ENCODE peak calls at places on chromosomes 16 and 17, in nine cellular contexts. One of them, this sample, is unnamed.

GRCh38 chr16:180921-181667 is 835 bp downstream of the HBQ1 start:
- DNase-seq in ELR: peak
- DNase-seq in activated effector memory CD4-positive, alpha-beta T cell treated with anti-CD3 and anti-CD28 coated beads, Interleukin-2, amount 50 U/mL, for 16 hours: peak
- DNase-seq in H9: peak
- DNase-seq in AG09309: no peak
- DNase-seq in A172: no peak
- DNase-seq in NCI-H1048: no peak
- DNase-seq in NCI-H1105 treated with DMSO at 0.1 percent for 48 hours: peak
- DNase-seq in stimulated activated CD4-positive, alpha-beta T cell treated with anti-CD3 and anti-CD28 coated beads, Interleukin-15, amount 100 ng/mL, for 24 hours: peak
- DNase-seq in this sample: peak

GRCh38 chr16:2829501-2830354 is at the start of gene ZG16B:
- DNase-seq in ELR: no peak
- DNase-seq in stimulated activated CD4-positive, alpha-beta T cell treated with anti-CD3 and anti-CD28 coated beads, Interleukin-15, amount 100 ng/mL, for 24 hours: no peak
- DNase-seq in NCI-H1048: no peak
- DNase-seq in AG09309: no peak
- DNase-seq in H9: no peak
- DNase-seq in A172: peak
- DNase-seq in activated effector memory CD4-positive, alpha-beta T cell treated with anti-CD3 and anti-CD28 coated beads, Interleukin-2, amount 50 U/mL, for 16 hours: no peak
- DNase-seq in NCI-H1105 treated with DMSO at 0.1 percent for 48 hours: no peak
- DNase-seq in this sample: no peak

GRCh38 chr16:11668590-11669379 is 530 bp downstream of the SNN start:
- DNase-seq in AG09309: no peak
- DNase-seq in ELR: no peak
- DNase-seq in H9: no peak
- DNase-seq in NCI-H1105 treated with DMSO at 0.1 percent for 48 hours: no peak
- DNase-seq in stimulated activated CD4-positive, alpha-beta T cell treated with anti-CD3 and anti-CD28 coated beads, Interleukin-15, amount 100 ng/mL, for 24 hours: peak
- DNase-seq in activated effector memory CD4-positive, alpha-beta T cell treated with anti-CD3 and anti-CD28 coated beads, Interleukin-2, amount 50 U/mL, for 16 hours: peak
- DNase-seq in NCI-H1048: no peak
- DNase-seq in A172: no peak
- DNase-seq in this sample: no peak

GRCh38 chr17:13601317-13601775 is 383 bp downstream of the HS3ST3A1 start:
- DNase-seq in A172: no peak
- DNase-seq in stimulated activated CD4-positive, alpha-beta T cell treated with anti-CD3 and anti-CD28 coated beads, Interleukin-15, amount 100 ng/mL, for 24 hours: peak
- DNase-seq in ELR: peak
- DNase-seq in NCI-H1048: no peak
- DNase-seq in AG09309: no peak
- DNase-seq in H9: no peak
- DNase-seq in NCI-H1105 treated with DMSO at 0.1 percent for 48 hours: peak
- DNase-seq in activated effector memory CD4-positive, alpha-beta T cell treated with anti-CD3 and anti-CD28 coated beads, Interleukin-2, amount 50 U/mL, for 16 hours: no peak
- DNase-seq in this sample: no peak

GRCh38 chr16:87653234-87653633 is 50.9 kb downstream of the JPH3 start:
- DNase-seq in NCI-H1105 treated with DMSO at 0.1 percent for 48 hours: no peak
- DNase-seq in A172: no peak
- DNase-seq in ELR: peak
- DNase-seq in H9: no peak
- DNase-seq in stimulated activated CD4-positive, alpha-beta T cell treated with anti-CD3 and anti-CD28 coated beads, Interleukin-15, amount 100 ng/mL, for 24 hours: no peak
- DNase-seq in activated effector memory CD4-positive, alpha-beta T cell treated with anti-CD3 and anti-CD28 coated beads, Interleukin-2, amount 50 U/mL, for 16 hours: no peak
- DNase-seq in AG09309: no peak
- DNase-seq in NCI-H1048: no peak
- DNase-seq in this sample: no peak

GRCh38 chr17:14790518-14790917 is 474.6 kb downstream of the PMP22 start:
- DNase-seq in H9: no peak
- DNase-seq in NCI-H1048: no peak
- DNase-seq in activated effector memory CD4-positive, alpha-beta T cell treated with anti-CD3 and anti-CD28 coated beads, Interleukin-2, amount 50 U/mL, for 16 hours: no peak
- DNase-seq in NCI-H1105 treated with DMSO at 0.1 percent for 48 hours: no peak
- DNase-seq in ELR: no peak
- DNase-seq in A172: no peak
- DNase-seq in stimulated activated CD4-positive, alpha-beta T cell treated with anti-CD3 and anti-CD28 coated beads, Interleukin-15, amount 100 ng/mL, for 24 hours: no peak
- DNase-seq in AG09309: no peak
- DNase-seq in this sample: no peak

GRCh38 chr16:29702307-29702706 is 23.3 kb downstream of the QPRT start:
- DNase-seq in NCI-H1048: no peak
- DNase-seq in activated effector memory CD4-positive, alpha-beta T cell treated with anti-CD3 and anti-CD28 coated beads, Interleukin-2, amount 50 U/mL, for 16 hours: peak
- DNase-seq in AG09309: no peak
- DNase-seq in H9: no peak
- DNase-seq in NCI-H1105 treated with DMSO at 0.1 percent for 48 hours: no peak
- DNase-seq in A172: no peak
- DNase-seq in ELR: no peak
- DNase-seq in stimulated activated CD4-positive, alpha-beta T cell treated with anti-CD3 and anti-CD28 coated beads, Interleukin-15, amount 100 ng/mL, for 24 hours: peak
- DNase-seq in this sample: no peak

GRCh38 chr17:2867441-2868424 is 71.5 kb downstream of the RAP1GAP2 start:
- DNase-seq in stimulated activated CD4-positive, alpha-beta T cell treated with anti-CD3 and anti-CD28 coated beads, Interleukin-15, amount 100 ng/mL, for 24 hours: no peak
- DNase-seq in NCI-H1105 treated with DMSO at 0.1 percent for 48 hours: no peak
- DNase-seq in activated effector memory CD4-positive, alpha-beta T cell treated with anti-CD3 and anti-CD28 coated beads, Interleukin-2, amount 50 U/mL, for 16 hours: no peak
- DNase-seq in H9: peak
- DNase-seq in A172: peak
- DNase-seq in ELR: peak
- DNase-seq in NCI-H1048: no peak
- DNase-seq in AG09309: peak
- DNase-seq in this sample: no peak

GRCh38 chr17:5680766-5681165 is 96.5 kb upstream of the NLRP1 start:
- DNase-seq in activated effector memory CD4-positive, alpha-beta T cell treated with anti-CD3 and anti-CD28 coated beads, Interleukin-2, amount 50 U/mL, for 16 hours: no peak
- DNase-seq in ELR: no peak
- DNase-seq in NCI-H1048: no peak
- DNase-seq in NCI-H1105 treated with DMSO at 0.1 percent for 48 hours: no peak
- DNase-seq in A172: no peak
- DNase-seq in AG09309: no peak
- DNase-seq in stimulated activated CD4-positive, alpha-beta T cell treated with anti-CD3 and anti-CD28 coated beads, Interleukin-15, amount 100 ng/mL, for 24 hours: no peak
- DNase-seq in H9: peak
- DNase-seq in this sample: no peak

GRCh38 chr17:64732336-64733006 is 70.4 kb upstream of the SMURF2 start:
- DNase-seq in NCI-H1105 treated with DMSO at 0.1 percent for 48 hours: no peak
- DNase-seq in NCI-H1048: no peak
- DNase-seq in H9: no peak
- DNase-seq in activated effector memory CD4-positive, alpha-beta T cell treated with anti-CD3 and anti-CD28 coated beads, Interleukin-2, amount 50 U/mL, for 16 hours: no peak
- DNase-seq in ELR: peak
- DNase-seq in stimulated activated CD4-positive, alpha-beta T cell treated with anti-CD3 and anti-CD28 coated beads, Interleukin-15, amount 100 ng/mL, for 24 hours: no peak
- DNase-seq in A172: peak
- DNase-seq in AG09309: no peak
- DNase-seq in this sample: no peak

GRCh38 chr17:17514993-17515920 is 19.1 kb upstream of the RASD1 start:
- DNase-seq in activated effector memory CD4-positive, alpha-beta T cell treated with anti-CD3 and anti-CD28 coated beads, Interleukin-2, amount 50 U/mL, for 16 hours: no peak
- DNase-seq in ELR: peak
- DNase-seq in NCI-H1105 treated with DMSO at 0.1 percent for 48 hours: no peak
- DNase-seq in A172: no peak
- DNase-seq in H9: peak
- DNase-seq in NCI-H1048: no peak
- DNase-seq in stimulated activated CD4-positive, alpha-beta T cell treated with anti-CD3 and anti-CD28 coated beads, Interleukin-15, amount 100 ng/mL, for 24 hours: no peak
- DNase-seq in AG09309: peak
- DNase-seq in this sample: no peak

GRCh38 chr16:68539704-68540370 is 746 bp downstream of the ZFP90 start:
- DNase-seq in A172: peak
- DNase-seq in ELR: peak
- DNase-seq in NCI-H1048: no peak
- DNase-seq in NCI-H1105 treated with DMSO at 0.1 percent for 48 hours: no peak
- DNase-seq in stimulated activated CD4-positive, alpha-beta T cell treated with anti-CD3 and anti-CD28 coated beads, Interleukin-15, amount 100 ng/mL, for 24 hours: peak
- DNase-seq in H9: peak
- DNase-seq in AG09309: no peak
- DNase-seq in activated effector memory CD4-positive, alpha-beta T cell treated with anti-CD3 and anti-CD28 coated beads, Interleukin-2, amount 50 U/mL, for 16 hours: no peak
- DNase-seq in this sample: no peak

GRCh38 chr17:37278247-37278894 is 97.4 kb upstream of the C17orf78 start:
- DNase-seq in ELR: no peak
- DNase-seq in A172: no peak
- DNase-seq in AG09309: no peak
- DNase-seq in stimulated activated CD4-positive, alpha-beta T cell treated with anti-CD3 and anti-CD28 coated beads, Interleukin-15, amount 100 ng/mL, for 24 hours: no peak
- DNase-seq in H9: no peak
- DNase-seq in NCI-H1048: no peak
- DNase-seq in activated effector memory CD4-positive, alpha-beta T cell treated with anti-CD3 and anti-CD28 coated beads, Interleukin-2, amount 50 U/mL, for 16 hours: no peak
- DNase-seq in NCI-H1105 treated with DMSO at 0.1 percent for 48 hours: no peak
- DNase-seq in this sample: no peak

GRCh38 chr17:55660171-55660886 is 62.3 kb downstream of the TMEM100 start:
- DNase-seq in NCI-H1105 treated with DMSO at 0.1 percent for 48 hours: no peak
- DNase-seq in NCI-H1048: no peak
- DNase-seq in H9: no peak
- DNase-seq in activated effector memory CD4-positive, alpha-beta T cell treated with anti-CD3 and anti-CD28 coated beads, Interleukin-2, amount 50 U/mL, for 16 hours: no peak
- DNase-seq in A172: no peak
- DNase-seq in ELR: no peak
- DNase-seq in AG09309: no peak
- DNase-seq in stimulated activated CD4-positive, alpha-beta T cell treated with anti-CD3 and anti-CD28 coated beads, Interleukin-15, amount 100 ng/mL, for 24 hours: no peak
- DNase-seq in this sample: no peak

GRCh38 chr17:47654991-47655390 is 5.3 kb downstream of the KPNB1 start:
- DNase-seq in stimulated activated CD4-positive, alpha-beta T cell treated with anti-CD3 and anti-CD28 coated beads, Interleukin-15, amount 100 ng/mL, for 24 hours: no peak
- DNase-seq in NCI-H1105 treated with DMSO at 0.1 percent for 48 hours: no peak
- DNase-seq in activated effector memory CD4-positive, alpha-beta T cell treated with anti-CD3 and anti-CD28 coated beads, Interleukin-2, amount 50 U/mL, for 16 hours: no peak
- DNase-seq in H9: no peak
- DNase-seq in NCI-H1048: no peak
- DNase-seq in ELR: no peak
- DNase-seq in AG09309: no peak
- DNase-seq in A172: no peak
- DNase-seq in this sample: no peak

GRCh38 chr16:74480150-74481029 is 59.1 kb upstream of the CLEC18B start:
- DNase-seq in stimulated activated CD4-positive, alpha-beta T cell treated with anti-CD3 and anti-CD28 coated beads, Interleukin-15, amount 100 ng/mL, for 24 hours: no peak
- DNase-seq in A172: peak
- DNase-seq in NCI-H1105 treated with DMSO at 0.1 percent for 48 hours: no peak
- DNase-seq in activated effector memory CD4-positive, alpha-beta T cell treated with anti-CD3 and anti-CD28 coated beads, Interleukin-2, amount 50 U/mL, for 16 hours: no peak
- DNase-seq in ELR: peak
- DNase-seq in H9: no peak
- DNase-seq in NCI-H1048: no peak
- DNase-seq in AG09309: no peak
- DNase-seq in this sample: no peak

GRCh38 chr17:59618894-59619312 is 792 bp upstream of the CLTC start:
- DNase-seq in NCI-H1048: peak
- DNase-seq in H9: no peak
- DNase-seq in NCI-H1105 treated with DMSO at 0.1 percent for 48 hours: no peak
- DNase-seq in AG09309: no peak
- DNase-seq in A172: no peak
- DNase-seq in ELR: peak
- DNase-seq in activated effector memory CD4-positive, alpha-beta T cell treated with anti-CD3 and anti-CD28 coated beads, Interleukin-2, amount 50 U/mL, for 16 hours: no peak
- DNase-seq in stimulated activated CD4-positive, alpha-beta T cell treated with anti-CD3 and anti-CD28 coated beads, Interleukin-15, amount 100 ng/mL, for 24 hours: no peak
- DNase-seq in this sample: no peak

GRCh38 chr17:72387487-72387886 is 266.7 kb downstream of the SOX9 start:
- DNase-seq in activated effector memory CD4-positive, alpha-beta T cell treated with anti-CD3 and anti-CD28 coated beads, Interleukin-2, amount 50 U/mL, for 16 hours: no peak
- DNase-seq in AG09309: peak
- DNase-seq in ELR: peak
- DNase-seq in H9: no peak
- DNase-seq in NCI-H1048: no peak
- DNase-seq in A172: peak
- DNase-seq in NCI-H1105 treated with DMSO at 0.1 percent for 48 hours: no peak
- DNase-seq in stimulated activated CD4-positive, alpha-beta T cell treated with anti-CD3 and anti-CD28 coated beads, Interleukin-15, amount 100 ng/mL, for 24 hours: no peak
- DNase-seq in this sample: no peak

GRCh38 chr16:19179890-19180490 is 11.9 kb downstream of the SYT17 start:
- DNase-seq in AG09309: no peak
- DNase-seq in NCI-H1105 treated with DMSO at 0.1 percent for 48 hours: no peak
- DNase-seq in H9: peak
- DNase-seq in activated effector memory CD4-positive, alpha-beta T cell treated with anti-CD3 and anti-CD28 coated beads, Interleukin-2, amount 50 U/mL, for 16 hours: peak
- DNase-seq in NCI-H1048: no peak
- DNase-seq in stimulated activated CD4-positive, alpha-beta T cell treated with anti-CD3 and anti-CD28 coated beads, Interleukin-15, amount 100 ng/mL, for 24 hours: peak
- DNase-seq in ELR: peak
- DNase-seq in A172: no peak
- DNase-seq in this sample: peak

GRCh38 chr17:15457723-15458094 is 9.7 kb downstream of the CDRT4 start:
- DNase-seq in H9: no peak
- DNase-seq in ELR: no peak
- DNase-seq in NCI-H1105 treated with DMSO at 0.1 percent for 48 hours: no peak
- DNase-seq in activated effector memory CD4-positive, alpha-beta T cell treated with anti-CD3 and anti-CD28 coated beads, Interleukin-2, amount 50 U/mL, for 16 hours: no peak
- DNase-seq in stimulated activated CD4-positive, alpha-beta T cell treated with anti-CD3 and anti-CD28 coated beads, Interleukin-15, amount 100 ng/mL, for 24 hours: no peak
- DNase-seq in AG09309: no peak
- DNase-seq in A172: no peak
- DNase-seq in NCI-H1048: no peak
- DNase-seq in this sample: no peak

This sample was measured in GM18507.